ENCODE peak calls at places on chromosomes 11 and 22, in four cellular contexts. R is AG04450, F is mesothelial cell of epicardium, N is progenitor cell of endocrine pancreas. S is an unnamed sample.

GRCh38 chr11:64170419-64170818 is 4.5 kb upstream of the MACROD1 start:
- DNase-seq in R (no peak), F (no peak), N (no peak), S (no peak)

GRCh38 chr22:28012811-28013460 is 93.9 kb upstream of the PITPNB start:
- DNase-seq in R (no peak), F (no peak), N (no peak), S (no peak)

GRCh38 chr11:25733777-25734176 is 598.2 kb upstream of the ANO3 start:
- DNase-seq in R (no peak), F (no peak), N (no peak), S (no peak)

GRCh38 chr11:72831521-72832300 is 17.5 kb downstream of the ATG16L2 start:
- DNase-seq in R (no peak), F (peak; percentile 84), N (peak; percentile 73), S (peak; percentile 85)

GRCh38 chr11:111245425-111245824 is at the start of gene POU2AF2:
- DNase-seq in R (no peak), F (no peak), N (no peak), S (no peak)

GRCh38 chr11:42234381-42235035 is 775.1 kb upstream of the LRRC4C start:
- DNase-seq in R (no peak), F (no peak), N (no peak), S (no peak)

GRCh38 chr22:21695432-21696085 is 29.7 kb downstream of the PPIL2 start:
- DNase-seq in R (no peak), F (no peak), N (no peak), S (no peak)

GRCh38 chr11:69950120-69950519 is 128.0 kb upstream of the ANO1 start:
- DNase-seq in R (no peak), F (no peak), N (no peak), S (peak; percentile 60)

GRCh38 chr22:30245985-30246901 is at the start of gene LIF:
- DNase-seq in R (peak; percentile 54), F (peak; percentile 55), N (peak; percentile 30), S (peak; percentile 47)

GRCh38 chr11:69654660-69655478 is 13.9 kb downstream of the CCND1 start:
- DNase-seq in R (no peak), F (no peak), N (no peak), S (no peak)

GRCh38 chr11:60915250-60915914 is 1.4 kb downstream of the TMEM109 start:
- DNase-seq in R (no peak), F (peak; percentile 54), N (no peak), S (peak; percentile 57)

GRCh38 chr22:17410576-17410975 is 41.3 kb downstream of the CECR2 start:
- DNase-seq in R (no peak), F (no peak), N (no peak), S (no peak)

GRCh38 chr11:115784796-115785521 is 280.7 kb upstream of the CADM1 start:
- DNase-seq in R (no peak), F (no peak), N (no peak), S (no peak)

GRCh38 chr11:59429924-59430516 is 3.8 kb upstream of the OR5A2 start:
- DNase-seq in R (peak; percentile 18), F (no peak), N (peak; percentile 29), S (peak; percentile 37)

GRCh38 chr22:43128928-43129424 is 14.2 kb downstream of the MCAT start:
- DNase-seq in R (no peak), F (no peak), N (no peak), S (no peak)

GRCh38 chr11:99739464-99740089 is 718.8 kb downstream of the CNTN5 start:
- DNase-seq in R (peak; percentile 3), F (no peak), N (no peak), S (peak; percentile 36)

GRCh38 chr11:46695345-46696211 is 4.8 kb downstream of the ARHGAP1 start:
- DNase-seq in R (no peak), F (no peak), N (no peak), S (no peak)

GRCh38 chr11:75144716-75145014 is 6.2 kb upstream of the SLCO2B1 start:
- DNase-seq in R (no peak), F (no peak), N (no peak), S (no peak)

GRCh38 chr11:88434333-88434976 is 96.9 kb upstream of the CTSC start:
- DNase-seq in R (no peak), F (no peak), N (no peak), S (no peak)

GRCh38 chr22:10778296-10778814 is 4749.6 kb upstream of the OR11H1 start:
- DNase-seq in R (no peak), F (no peak), N (no peak), S (no peak)

GRCh38 chr22:48799227-48799970 is 1028.3 kb downstream of the BRD1 start:
- DNase-seq in R (no peak), F (no peak), N (no peak), S (no peak)

GRCh38 chr11:69530278-69531070 is 49.0 kb downstream of the LINC01488 start:
- DNase-seq in R (no peak), F (no peak), N (no peak), S (no peak)

GRCh38 chr11:67195971-67196418 is 70.3 kb upstream of the GRK2 start:
- DNase-seq in R (no peak), F (no peak), N (no peak), S (no peak)

GRCh38 chr22:24091551-24092420 is 80.7 kb downstream of the CABIN1 start:
- DNase-seq in R (no peak), F (no peak), N (no peak), S (no peak)

GRCh38 chr22:46613606-46613997 is 6.6 kb upstream of the GRAMD4 start:
- DNase-seq in R (no peak), F (no peak), N (no peak), S (no peak)

GRCh38 chr11:22510741-22511140 is 114.9 kb downstream of the FANCF start:
- DNase-seq in R (no peak), F (no peak), N (no peak), S (no peak)

GRCh38 chr11:110337570-110338193 is 41.3 kb upstream of the RDX start:
- DNase-seq in R (no peak), F (no peak), N (no peak), S (no peak)

GRCh38 chr11:34002420-34002819 is 49.1 kb upstream of the CAPRIN1 start:
- DNase-seq in R (no peak), F (no peak), N (no peak), S (no peak)

DNA sequence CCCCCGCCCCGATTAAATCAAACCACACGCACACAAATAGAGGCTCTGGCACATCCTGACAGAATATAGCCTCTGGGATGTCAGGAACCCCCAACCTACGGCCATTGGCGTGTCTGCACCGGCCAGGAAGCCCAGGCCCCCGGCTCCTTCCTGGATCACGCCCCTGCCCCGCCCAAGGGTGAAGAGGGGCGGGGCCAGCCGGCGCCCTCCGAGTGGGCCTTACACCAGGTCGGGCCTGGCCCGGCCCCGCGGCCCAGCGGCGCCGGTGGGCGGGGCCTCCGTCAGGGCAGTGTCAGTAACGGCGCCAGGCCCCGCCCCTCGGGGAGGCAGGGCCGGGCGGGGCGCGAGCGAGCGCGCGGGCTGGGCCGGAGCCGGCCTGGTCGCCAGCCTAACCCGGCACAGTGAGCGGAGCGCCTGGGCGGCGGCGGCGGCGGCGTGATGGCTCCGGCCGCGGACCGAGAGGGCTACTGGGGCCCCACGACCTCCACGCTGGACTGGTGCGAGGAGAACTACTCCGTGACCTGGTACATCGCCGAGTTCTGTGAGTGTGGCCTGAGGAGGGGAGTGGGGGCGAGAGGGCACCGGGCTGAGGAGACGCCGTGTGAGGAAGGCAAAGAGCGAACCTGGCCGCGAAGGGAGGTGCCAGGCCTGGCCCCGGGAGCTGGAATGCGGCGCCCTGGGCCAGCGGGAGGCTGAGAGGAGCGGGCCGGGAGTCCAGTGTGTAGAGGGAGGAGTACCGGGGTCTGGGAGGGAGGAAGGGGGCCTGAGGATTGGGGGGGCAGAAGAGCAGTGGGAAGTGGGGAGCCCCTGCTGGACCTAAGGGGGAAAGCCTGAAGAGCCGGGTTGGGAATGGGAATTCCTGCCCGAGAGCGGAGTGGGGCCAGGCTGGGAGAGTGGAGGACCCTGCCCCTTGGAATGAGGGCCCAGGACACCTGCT is at the start of gene ACER3:
- DNase-seq in R (peak; percentile 27), F (peak; percentile 85), N (peak; percentile 89), S (peak; percentile 95)
- TF ChIP-seq CTCF in R (peak; percentile 49), F (no peak), N (peak; percentile 37), S (no peak)

GRCh38 chr22:25969286-25969685 is 200.0 kb upstream of the SEZ6L start:
- DNase-seq in R (no peak), F (no peak), N (no peak), S (no peak)

GRCh38 chr22:25962711-25963110 is 206.6 kb upstream of the SEZ6L start:
- DNase-seq in R (no peak), F (no peak), N (no peak), S (no peak)

GRCh38 chr22:25965331-25965730 is 203.9 kb upstream of the SEZ6L start:
- DNase-seq in R (no peak), F (no peak), N (no peak), S (no peak)

GRCh38 chr22:25969901-25970300 is 199.4 kb upstream of the SEZ6L start:
- DNase-seq in R (no peak), F (no peak), N (no peak), S (no peak)

DNA sequence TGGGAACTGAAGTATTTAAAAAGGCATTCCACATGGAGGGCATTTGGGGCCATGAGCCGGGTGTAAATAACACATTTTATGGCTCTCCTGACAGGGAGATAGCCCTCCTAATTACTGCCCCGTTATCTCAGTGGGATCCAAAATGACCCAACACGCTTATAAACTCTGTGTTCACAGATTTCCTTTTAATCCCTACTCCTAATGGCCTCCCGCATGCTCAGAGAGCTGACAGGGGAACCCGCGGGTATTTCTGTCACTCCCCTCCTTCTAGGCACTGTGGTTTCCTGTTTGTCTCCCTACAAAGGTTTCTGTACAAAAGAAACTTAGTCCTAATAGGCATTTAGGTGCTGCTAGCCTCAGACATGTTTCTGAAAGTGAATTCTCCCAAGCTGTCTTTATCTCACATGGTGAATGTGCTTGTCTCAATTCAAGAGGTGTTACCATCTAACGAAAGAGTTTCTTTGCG is 202.8 kb upstream of the SEZ6L start:
- DNase-seq in R (no peak), F (no peak), N (no peak), S (peak; percentile 48)
- TF ChIP-seq CTCF in R (no peak), F (no peak), N (no peak), S (no peak)

GRCh38 chr11:107683807-107684206 is 28.0 kb downstream of the SLN start:
- DNase-seq in R (no peak), F (no peak), N (no peak), S (no peak)
- TF ChIP-seq CTCF in R (peak; percentile 53), F (peak; percentile 70), N (peak; percentile 41), S (peak; percentile 41)

GRCh38 chr11:2992234-2992999 is at the start of gene NAP1L4:
- DNase-seq in R (peak; percentile 90), F (peak; percentile 98), N (peak; percentile 94), S (peak; percentile 98)
- TF ChIP-seq CTCF in R (no peak), F (no peak), N (no peak), S (no peak)

S was measured in nephron progenitor cell.